ENCODE peak calls at places on chromosomes 12 and 14, in four cellular contexts. One of them, this sample, is unnamed.

GRCh38 chr14:59630281-59630963 is 53.8 kb upstream of the CCDC175 start:
- DNase-seq in NCI-H1436: peak
- DNase-seq in AG20443: peak
- DNase-seq in activated CD8-positive, alpha-beta memory T cell treated with anti-CD3 and anti-CD28 coated beads for 24 hours: no peak
- DNase-seq in this sample: no peak

GRCh38 chr12:5533368-5533767 is 101.5 kb downstream of the NTF3 start:
- DNase-seq in NCI-H1436: no peak
- DNase-seq in activated CD8-positive, alpha-beta memory T cell treated with anti-CD3 and anti-CD28 coated beads for 24 hours: no peak
- DNase-seq in AG20443: no peak
- DNase-seq in this sample: no peak

GRCh38 chr12:123126294-123127144 is 24.4 kb downstream of the PITPNM2 start:
- DNase-seq in NCI-H1436: no peak
- DNase-seq in activated CD8-positive, alpha-beta memory T cell treated with anti-CD3 and anti-CD28 coated beads for 24 hours: no peak
- DNase-seq in AG20443: peak
- DNase-seq in this sample: peak

GRCh38 chr12:96047621-96048211 is 12.3 kb upstream of the LTA4H start:
- DNase-seq in activated CD8-positive, alpha-beta memory T cell treated with anti-CD3 and anti-CD28 coated beads for 24 hours: no peak
- DNase-seq in NCI-H1436: peak
- DNase-seq in AG20443: peak
- DNase-seq in this sample: peak

GRCh38 chr12:132228535-132229422 is 84.5 kb downstream of the NOC4L start:
- DNase-seq in activated CD8-positive, alpha-beta memory T cell treated with anti-CD3 and anti-CD28 coated beads for 24 hours: no peak
- DNase-seq in AG20443: no peak
- DNase-seq in NCI-H1436: no peak
- DNase-seq in this sample: no peak

GRCh38 chr12:132653567-132654290 is 33.4 kb downstream of the POLE start:
- DNase-seq in AG20443: no peak
- DNase-seq in activated CD8-positive, alpha-beta memory T cell treated with anti-CD3 and anti-CD28 coated beads for 24 hours: no peak
- DNase-seq in NCI-H1436: no peak
- DNase-seq in this sample: no peak

GRCh38 chr14:72740504-72740961 is 153.4 kb downstream of the DPF3 start:
- DNase-seq in activated CD8-positive, alpha-beta memory T cell treated with anti-CD3 and anti-CD28 coated beads for 24 hours: peak
- DNase-seq in AG20443: no peak
- DNase-seq in NCI-H1436: no peak
- DNase-seq in this sample: no peak

GRCh38 chr12:25436206-25436912 is 116.7 kb downstream of the LMNTD1 start:
- DNase-seq in activated CD8-positive, alpha-beta memory T cell treated with anti-CD3 and anti-CD28 coated beads for 24 hours: peak
- DNase-seq in AG20443: peak
- DNase-seq in NCI-H1436: peak
- DNase-seq in this sample: peak

GRCh38 chr12:80422549-80422948 is 21.5 kb upstream of the PTPRQ start:
- DNase-seq in NCI-H1436: no peak
- DNase-seq in activated CD8-positive, alpha-beta memory T cell treated with anti-CD3 and anti-CD28 coated beads for 24 hours: no peak
- DNase-seq in AG20443: no peak
- DNase-seq in this sample: no peak

GRCh38 chr14:37826869-37827268 is 231.4 kb downstream of the TTC6 start:
- DNase-seq in activated CD8-positive, alpha-beta memory T cell treated with anti-CD3 and anti-CD28 coated beads for 24 hours: no peak
- DNase-seq in NCI-H1436: no peak
- DNase-seq in AG20443: no peak
- DNase-seq in this sample: no peak

GRCh38 chr12:1595026-1595561 is 713 bp upstream of the FBXL14 start:
- DNase-seq in activated CD8-positive, alpha-beta memory T cell treated with anti-CD3 and anti-CD28 coated beads for 24 hours: no peak
- DNase-seq in NCI-H1436: no peak
- DNase-seq in AG20443: no peak
- DNase-seq in this sample: no peak

GRCh38 chr12:115960868-115961802 is 316.4 kb downstream of the MED13L start:
- DNase-seq in activated CD8-positive, alpha-beta memory T cell treated with anti-CD3 and anti-CD28 coated beads for 24 hours: no peak
- DNase-seq in NCI-H1436: no peak
- DNase-seq in AG20443: no peak
- DNase-seq in this sample: no peak

GRCh38 chr12:6276936-6277615 is 33.4 kb upstream of the PLEKHG6 start:
- DNase-seq in activated CD8-positive, alpha-beta memory T cell treated with anti-CD3 and anti-CD28 coated beads for 24 hours: no peak
- DNase-seq in AG20443: peak
- DNase-seq in NCI-H1436: no peak
- DNase-seq in this sample: no peak

GRCh38 chr12:103852498-103852992 is 11.5 kb upstream of the NT5DC3 start:
- DNase-seq in NCI-H1436: peak
- DNase-seq in AG20443: no peak
- DNase-seq in activated CD8-positive, alpha-beta memory T cell treated with anti-CD3 and anti-CD28 coated beads for 24 hours: no peak
- DNase-seq in this sample: no peak

GRCh38 chr14:22839159-22839779 is 2.9 kb downstream of the MMP14 start:
- DNase-seq in NCI-H1436: no peak
- DNase-seq in AG20443: peak
- DNase-seq in activated CD8-positive, alpha-beta memory T cell treated with anti-CD3 and anti-CD28 coated beads for 24 hours: no peak
- DNase-seq in this sample: peak

GRCh38 chr12:12016284-12017100 is 54.2 kb upstream of the BCL2L14 start:
- DNase-seq in NCI-H1436: no peak
- DNase-seq in activated CD8-positive, alpha-beta memory T cell treated with anti-CD3 and anti-CD28 coated beads for 24 hours: peak
- DNase-seq in AG20443: no peak
- DNase-seq in this sample: no peak

GRCh38 chr12:49548822-49549648 is 10.2 kb downstream of the KCNH3 start:
- DNase-seq in AG20443: peak
- DNase-seq in NCI-H1436: no peak
- DNase-seq in activated CD8-positive, alpha-beta memory T cell treated with anti-CD3 and anti-CD28 coated beads for 24 hours: peak
- DNase-seq in this sample: peak

GRCh38 chr14:91888641-91889476 is 21.5 kb upstream of the TC2N start:
- DNase-seq in AG20443: peak
- DNase-seq in NCI-H1436: no peak
- DNase-seq in activated CD8-positive, alpha-beta memory T cell treated with anti-CD3 and anti-CD28 coated beads for 24 hours: no peak
- DNase-seq in this sample: no peak

GRCh38 chr14:99026471-99026870 is 245.5 kb downstream of the BCL11B start:
- DNase-seq in activated CD8-positive, alpha-beta memory T cell treated with anti-CD3 and anti-CD28 coated beads for 24 hours: no peak
- DNase-seq in NCI-H1436: no peak
- DNase-seq in AG20443: no peak
- DNase-seq in this sample: no peak

GRCh38 chr12:6158263-6158662 is 33.8 kb upstream of the VWF start:
- DNase-seq in activated CD8-positive, alpha-beta memory T cell treated with anti-CD3 and anti-CD28 coated beads for 24 hours: no peak
- DNase-seq in AG20443: no peak
- DNase-seq in NCI-H1436: no peak
- DNase-seq in this sample: no peak

GRCh38 chr12:57272337-57273151 is 21.6 kb upstream of the STAC3 start:
- DNase-seq in NCI-H1436: no peak
- DNase-seq in activated CD8-positive, alpha-beta memory T cell treated with anti-CD3 and anti-CD28 coated beads for 24 hours: no peak
- DNase-seq in AG20443: peak
- DNase-seq in this sample: peak

GRCh38 chr12:33669349-33669748 is 229.7 kb upstream of the SYT10 start:
- DNase-seq in AG20443: no peak
- DNase-seq in activated CD8-positive, alpha-beta memory T cell treated with anti-CD3 and anti-CD28 coated beads for 24 hours: no peak
- DNase-seq in NCI-H1436: no peak
- DNase-seq in this sample: no peak

GRCh38 chr12:96211989-96212388 is 17.8 kb downstream of the ELK3 start:
- DNase-seq in activated CD8-positive, alpha-beta memory T cell treated with anti-CD3 and anti-CD28 coated beads for 24 hours: no peak
- DNase-seq in AG20443: no peak
- DNase-seq in NCI-H1436: no peak
- DNase-seq in this sample: no peak

GRCh38 chr12:25001311-25001710 is 52.4 kb upstream of the BCAT1 start:
- DNase-seq in NCI-H1436: no peak
- DNase-seq in AG20443: no peak
- DNase-seq in activated CD8-positive, alpha-beta memory T cell treated with anti-CD3 and anti-CD28 coated beads for 24 hours: no peak
- DNase-seq in this sample: no peak

GRCh38 chr12:106271575-106272505 is 24.0 kb upstream of the CKAP4 start:
- DNase-seq in activated CD8-positive, alpha-beta memory T cell treated with anti-CD3 and anti-CD28 coated beads for 24 hours: no peak
- DNase-seq in AG20443: no peak
- DNase-seq in NCI-H1436: no peak
- DNase-seq in this sample: no peak

GRCh38 chr12:54459355-54459754 is 14.0 kb downstream of the GTSF1 start:
- DNase-seq in NCI-H1436: no peak
- DNase-seq in AG20443: no peak
- DNase-seq in activated CD8-positive, alpha-beta memory T cell treated with anti-CD3 and anti-CD28 coated beads for 24 hours: no peak
- DNase-seq in this sample: no peak

GRCh38 chr12:10170199-10170598 is 1.7 kb downstream of the OLR1 start:
- DNase-seq in AG20443: no peak
- DNase-seq in activated CD8-positive, alpha-beta memory T cell treated with anti-CD3 and anti-CD28 coated beads for 24 hours: no peak
- DNase-seq in NCI-H1436: no peak
- DNase-seq in this sample: no peak

GRCh38 chr14:32457213-32457920 is 128.3 kb downstream of the AKAP6 start:
- DNase-seq in AG20443: peak
- DNase-seq in NCI-H1436: no peak
- DNase-seq in activated CD8-positive, alpha-beta memory T cell treated with anti-CD3 and anti-CD28 coated beads for 24 hours: no peak
- DNase-seq in this sample: peak

GRCh38 chr12:117441751-117442150 is 80.3 kb upstream of the NOS1 start:
- DNase-seq in activated CD8-positive, alpha-beta memory T cell treated with anti-CD3 and anti-CD28 coated beads for 24 hours: no peak
- DNase-seq in AG20443: peak
- DNase-seq in NCI-H1436: no peak
- DNase-seq in this sample: no peak

GRCh38 chr14:59359451-59360124 is 105.6 kb downstream of the GPR135 start:
- DNase-seq in activated CD8-positive, alpha-beta memory T cell treated with anti-CD3 and anti-CD28 coated beads for 24 hours: no peak
- DNase-seq in AG20443: no peak
- DNase-seq in NCI-H1436: no peak
- DNase-seq in this sample: no peak

GRCh38 chr12:124595444-124595843 is 28.0 kb upstream of the NCOR2 start:
- DNase-seq in AG20443: no peak
- DNase-seq in activated CD8-positive, alpha-beta memory T cell treated with anti-CD3 and anti-CD28 coated beads for 24 hours: no peak
- DNase-seq in NCI-H1436: no peak
- DNase-seq in this sample: no peak

GRCh38 chr14:28867571-28867970 is 101.0 kb downstream of the FOXG1 start:
- DNase-seq in NCI-H1436: no peak
- DNase-seq in activated CD8-positive, alpha-beta memory T cell treated with anti-CD3 and anti-CD28 coated beads for 24 hours: no peak
- DNase-seq in AG20443: no peak
- DNase-seq in this sample: peak

This sample was measured in foreskin fibroblast.